ENCODE peak calls at places on chromosomes 11 and 22, in five cellular contexts. U is psoas muscle, L is K562, H is AG10803, I is prostate gland. B is an unnamed sample.
A peak's percentile ranks its signal among the peaks of the same experiment; 100 is the strongest.

GRCh38 chr11:131033151-131033651 is 116.9 kb upstream of the SNX19 start:
- DNase-seq in H (peak; percentile 87), L (peak; percentile 43), I (no peak), U (no peak), B (no peak)

GRCh38 chr11:19432370-19433163 is 191.8 kb upstream of the E2F8 start:
- DNase-seq in H (peak; percentile 92), I (no peak), L (no peak), U (no peak), B (peak; percentile 81)

GRCh38 chr22:19822301-19823117 is 32.2 kb downstream of the GNB1L start:
- DNase-seq in H (no peak), U (no peak), L (no peak), I (no peak), B (no peak)

GRCh38 chr11:27471588-27472397 is 797 bp downstream of the LGR4 start:
- DNase-seq in U (peak; percentile 55), H (no peak), I (peak; percentile 35), L (peak; percentile 30), B (peak; percentile 14)

GRCh38 chr11:6402061-6402470 is 11.8 kb downstream of the SMPD1 start:
- DNase-seq in I (no peak), L (peak; percentile 23), H (no peak), U (no peak), B (peak; percentile 45)

GRCh38 chr22:49886346-49887073 is 31.7 kb downstream of the ALG12 start:
- DNase-seq in I (no peak), U (no peak), H (no peak), L (no peak), B (no peak)

GRCh38 chr11:130070109-130070828 is 575 bp downstream of the APLP2 start:
- DNase-seq in L (peak; percentile 66), U (peak; percentile 66), I (peak; percentile 28), H (no peak), B (peak; percentile 48)

GRCh38 chr11:124150684-124151083 is 32.5 kb upstream of the OR10D3 start:
- DNase-seq in H (no peak), U (no peak), L (no peak), I (no peak), B (peak; percentile 10)

DNA sequence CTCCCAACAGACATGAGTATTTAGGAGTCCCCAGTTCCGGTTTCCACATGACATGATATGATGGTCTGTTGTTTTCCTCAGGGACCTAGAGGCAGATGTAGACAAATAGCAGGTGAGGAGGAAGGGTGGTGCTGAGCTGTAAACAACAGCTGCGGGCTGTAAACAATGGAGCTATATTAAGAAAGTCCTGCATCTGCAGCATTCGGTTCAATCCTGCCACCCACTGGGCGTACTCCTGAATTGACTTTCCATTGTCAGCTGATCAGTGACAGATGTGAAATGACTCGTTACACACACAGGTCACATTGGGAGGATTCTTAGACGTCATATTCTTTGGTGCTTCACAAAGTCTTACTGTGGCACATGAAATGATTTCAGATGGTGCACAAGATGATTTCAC is 26.8 kb upstream of the RAG1 start:
- DNase-seq in H (peak; percentile 30), U (no peak), I (no peak), L (peak; percentile 60), B (peak; percentile 77)
- TF ChIP-seq CTCF in H (peak; percentile 43), U (peak; percentile 38), I (no peak), L (peak; percentile 55), B (peak; percentile 49)

DNA sequence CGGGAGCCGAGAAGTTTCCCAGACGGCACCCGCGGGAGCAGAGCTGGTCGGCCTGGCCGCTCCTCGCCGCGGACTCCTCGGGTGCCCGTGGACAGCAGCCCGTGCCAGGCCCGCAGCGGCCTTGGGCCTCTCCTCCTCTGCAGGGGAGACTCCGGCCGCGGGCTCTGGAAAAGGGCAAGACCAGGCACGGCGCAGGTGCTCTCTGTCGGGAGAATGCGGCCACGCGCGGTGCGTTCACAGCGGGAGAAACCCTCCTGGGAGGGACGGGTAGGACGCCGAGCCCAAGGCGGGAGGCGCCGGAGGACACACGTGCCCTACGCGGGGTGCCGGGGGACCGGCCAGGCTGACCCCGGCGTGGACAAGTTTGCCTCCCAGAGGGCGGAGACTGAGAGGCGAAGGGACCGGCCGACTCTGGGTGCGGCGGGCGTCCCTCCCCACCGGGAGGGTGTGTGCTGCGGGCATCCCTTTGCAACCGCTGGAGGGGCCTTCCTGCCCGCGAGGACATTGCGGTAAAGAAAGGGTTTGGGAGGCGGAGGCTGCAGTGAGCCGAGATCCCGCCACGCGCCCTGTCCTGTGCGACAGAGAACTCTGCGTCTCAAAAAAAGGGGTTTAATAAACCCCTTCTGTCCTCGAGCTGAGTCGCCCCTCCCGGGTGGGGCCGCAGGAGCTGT is 2.3 kb downstream of the IFITM1 start:
- DNase-seq in U (peak; percentile 60), H (no peak), L (peak; percentile 66), I (no peak), B (peak; percentile 10)
- H3K4me3 ChIP-seq in U (peak overlapping the region; percentile 67), H (peak overlapping the region; percentile 46), L (peak overlapping the region; percentile 69), I (peak overlapping the region; percentile 8), B (peak overlapping the region; percentile 74)

GRCh38 chr11:92939305-92939704 is 30.1 kb upstream of the MTNR1B start:
- DNase-seq in U (no peak), L (no peak), H (no peak), I (no peak), B (no peak)

GRCh38 chr11:92946707-92947106 is 22.7 kb upstream of the MTNR1B start:
- DNase-seq in L (no peak), H (no peak), I (no peak), U (no peak), B (no peak)

DNA sequence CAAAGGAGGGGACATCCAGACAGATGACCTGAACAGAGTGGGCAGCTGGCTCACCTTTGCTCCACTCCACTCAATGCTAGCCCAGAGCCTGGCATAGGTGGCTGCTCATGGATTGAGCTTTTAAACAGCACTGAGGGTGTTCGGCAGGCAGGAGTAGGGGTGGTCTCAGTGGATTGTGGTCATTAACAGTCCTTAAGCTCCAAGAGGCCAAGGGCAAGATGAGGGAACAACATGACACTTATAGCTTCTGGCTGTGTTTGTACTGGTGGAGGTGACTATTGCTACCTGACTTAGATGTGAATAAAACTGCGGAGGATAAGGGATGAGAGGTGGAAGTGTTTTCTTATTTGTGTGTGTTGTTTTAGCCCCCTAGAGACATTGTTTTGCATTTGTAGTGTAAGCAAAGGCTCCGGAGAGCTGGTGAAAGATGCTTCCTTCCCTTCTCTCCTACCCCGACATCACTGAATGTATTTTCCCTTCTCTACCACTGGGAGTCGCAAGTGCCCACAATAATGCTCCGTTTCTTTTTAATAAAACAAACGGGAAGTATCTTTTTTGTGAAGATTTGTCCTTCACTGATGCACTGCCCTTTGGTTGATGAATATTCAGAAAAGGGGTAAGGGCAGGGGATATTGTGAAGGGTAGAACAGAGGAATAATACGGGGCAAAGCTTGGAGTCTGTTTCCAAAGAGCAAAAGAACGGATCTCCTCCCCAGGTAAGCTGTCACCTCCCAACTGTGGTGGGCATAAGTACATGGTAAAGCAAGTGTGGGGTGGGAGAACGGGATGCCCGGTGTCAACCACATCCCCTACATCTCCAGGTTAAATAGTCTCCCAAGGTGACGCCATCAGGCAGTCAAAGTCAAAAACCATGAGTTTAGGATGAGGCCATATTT is 27.5 kb upstream of the MTNR1B start:
- DNase-seq in L (peak; percentile 31), I (no peak), U (no peak), H (peak; percentile 33), B (peak; percentile 38)
- TF ChIP-seq CTCF in L (peak; percentile 46), I (peak; percentile 34), U (peak; percentile 43), H (peak; percentile 67), B (peak; percentile 64)

DNA sequence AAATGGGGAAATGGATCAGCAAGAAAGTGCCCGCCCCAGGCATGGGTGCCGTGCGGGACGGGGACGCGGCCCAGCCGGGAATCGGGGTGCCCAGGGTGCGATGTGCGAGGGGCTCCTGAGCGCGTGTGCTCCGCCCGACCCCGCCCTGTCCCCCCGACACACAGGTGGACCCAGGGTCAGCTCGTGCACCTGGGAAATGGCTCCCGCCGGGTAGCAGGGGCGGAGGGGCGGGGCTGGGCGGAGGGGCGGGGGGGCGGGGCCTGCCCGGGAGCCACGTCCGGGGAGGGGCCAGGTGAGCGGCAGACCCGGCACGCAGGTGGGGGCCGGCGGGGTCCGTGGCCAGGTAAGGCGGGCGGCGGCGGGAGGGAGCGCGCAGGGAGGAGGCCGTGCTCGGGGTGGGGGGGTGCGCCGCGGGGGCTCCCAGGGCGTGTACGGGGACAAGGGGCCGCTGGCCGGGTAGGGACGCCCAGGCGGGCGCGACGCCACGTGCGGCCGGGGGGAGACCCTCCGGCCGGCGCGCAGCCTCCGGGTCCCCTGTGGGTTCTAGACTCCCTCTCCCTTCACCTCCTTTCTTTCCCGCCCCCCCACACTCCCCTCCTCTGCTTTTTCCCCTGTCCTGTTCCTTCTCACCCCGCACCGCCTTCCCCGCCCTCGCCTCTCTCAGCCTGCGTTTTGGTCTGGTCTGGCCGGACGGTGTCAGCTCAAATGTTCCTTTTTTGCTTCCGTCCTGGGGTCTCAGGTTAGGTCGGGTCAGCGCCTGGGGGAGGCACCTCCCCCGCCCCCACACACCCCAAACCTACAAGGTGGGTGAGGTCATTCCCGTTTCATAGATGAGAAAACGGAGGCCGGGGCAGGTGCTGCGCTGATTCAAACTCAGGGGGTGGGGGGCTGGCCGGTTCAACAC is at the start of gene ARHGAP8:
- DNase-seq in L (no peak), I (peak; percentile 63), H (no peak), U (no peak), B (no peak)
- H3K4me3 ChIP-seq in L (peak within 1 kb of the TSS; percentile 24), I (peak within 1 kb of the TSS; percentile 64), H (no peak within 1 kb of the TSS), U (no peak within 1 kb of the TSS), B (no peak within 1 kb of the TSS)

DNA sequence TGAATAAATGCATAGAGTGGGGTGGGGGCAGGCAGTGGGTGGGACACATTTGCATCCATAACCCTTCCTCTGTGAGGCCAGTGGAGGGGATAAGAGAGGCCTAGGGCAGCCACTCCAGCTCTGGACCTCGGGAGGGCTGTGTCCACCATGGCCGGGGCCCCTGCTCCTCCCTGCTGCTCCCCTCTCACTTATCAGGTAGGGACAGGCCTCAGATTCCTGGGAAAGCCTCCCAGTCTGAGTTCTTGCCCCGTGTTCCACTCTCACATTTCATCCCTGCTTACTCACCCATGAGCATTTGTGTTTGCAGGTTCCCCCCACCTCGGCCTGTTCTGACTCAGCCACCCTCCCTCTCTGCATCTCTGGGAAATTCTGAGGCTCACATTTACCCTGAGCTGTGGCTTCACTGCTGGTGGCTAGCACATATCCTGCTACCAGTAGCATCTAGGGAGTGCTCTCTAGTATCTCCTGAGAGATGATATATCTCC is 128.7 kb upstream of the TOP3B start:
- DNase-seq in U (no peak), H (peak; percentile 49), I (no peak), L (peak; percentile 96), B (peak; percentile 84)
- TF ChIP-seq CTCF in U (no peak), H (no peak), I (no peak), L (no peak), B (no peak)

GRCh38 chr11:35418847-35419712 is at the start of gene SLC1A2:
- DNase-seq in I (no peak), U (peak; percentile 52), L (no peak), H (peak; percentile 36), B (no peak)
- H3K4me3 ChIP-seq in I (peak within 1 kb of the TSS; percentile 26), U (peak within 1 kb of the TSS; percentile 63), L (no peak within 1 kb of the TSS), H (peak within 1 kb of the TSS; percentile 56), B (no peak within 1 kb of the TSS)

DNA sequence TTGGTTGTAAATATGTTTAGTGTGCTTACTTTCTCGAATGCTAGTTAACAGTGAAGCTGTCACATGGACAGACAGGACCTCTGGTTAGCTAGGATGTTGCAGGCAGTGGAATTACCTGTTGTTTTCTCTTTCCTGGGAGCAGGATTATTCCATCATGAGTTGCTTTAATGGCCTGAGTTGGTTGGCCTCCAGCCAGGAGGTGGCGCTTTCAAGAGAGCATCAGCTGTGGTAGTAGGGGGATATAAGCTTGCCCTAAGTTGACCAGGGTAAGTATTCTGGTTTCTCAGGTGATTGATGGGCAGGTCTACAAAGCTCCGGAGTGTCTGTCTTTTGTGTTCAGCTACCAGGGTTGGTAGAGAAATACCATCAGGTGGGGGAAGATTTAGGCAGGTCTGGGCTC is 43.5 kb downstream of the NELL1 start:
- DNase-seq in U (no peak), I (no peak), H (no peak), L (no peak), B (no peak)
- TF ChIP-seq CTCF in U (no peak), I (no peak), H (no peak), L (no peak), B (no peak)